ENCODE peak calls at places on chromosomes 6 and 20, in six cellular contexts. C, M, A, X, I and V are unnamed samples.

GRCh38 chr6:149289192-149289741 is 28.2 kb upstream of the TAB2 start:
- DNase-seq in C (no peak), M (no peak), A (no peak), X (no peak), I (no peak), V (no peak)

GRCh38 chr6:147935656-147936055 is 407.0 kb upstream of the SASH1 start:
- DNase-seq in C (no peak), M (no peak), A (no peak), X (no peak), I (no peak), V (no peak)

GRCh38 chr6:95091823-95092436 is 485.4 kb upstream of the MANEA start:
- DNase-seq in C (peak), M (no peak), A (no peak), X (no peak), I (no peak), V (no peak)

GRCh38 chr6:75116946-75117345 is 88.9 kb downstream of the COL12A1 start:
- DNase-seq in C (no peak), M (no peak), A (no peak), X (no peak), I (no peak), V (no peak)

GRCh38 chr20:32961956-32962517 is 42.2 kb downstream of the SUN5 start:
- DNase-seq in C (no peak), M (no peak), A (no peak), X (no peak), I (no peak), V (no peak)

GRCh38 chr6:84671188-84671587 is 93.2 kb downstream of the TBX18 start:
- DNase-seq in C (no peak), M (no peak), A (no peak), X (no peak), I (no peak), V (no peak)

GRCh38 chr20:1313236-1313964 is 15.5 kb downstream of the SDCBP2 start:
- DNase-seq in C (peak), M (peak), A (peak), X (peak), I (peak), V (peak)

GRCh38 chr6:163986313-163986712 is 571.8 kb downstream of the QKI start:
- DNase-seq in C (no peak), M (no peak), A (no peak), X (no peak), I (no peak), V (no peak)

GRCh38 chr6:163538331-163538730 is 123.8 kb downstream of the QKI start:
- DNase-seq in C (no peak), M (no peak), A (no peak), X (no peak), I (no peak), V (no peak)

GRCh38 chr6:20444786-20445271 is 43.1 kb downstream of the E2F3 start:
- DNase-seq in C (peak), M (no peak), A (no peak), X (no peak), I (no peak), V (peak)

GRCh38 chr6:112207773-112208172 is 46.6 kb downstream of the LAMA4 start:
- DNase-seq in C (no peak), M (no peak), A (no peak), X (no peak), I (no peak), V (no peak)

GRCh38 chr6:30100585-30101422 is 12.1 kb downstream of the TRIM31 start:
- DNase-seq in C (no peak), M (no peak), A (no peak), X (no peak), I (no peak), V (no peak)

GRCh38 chr6:38806271-38806670 is 91.2 kb downstream of the DNAH8 start:
- DNase-seq in C (peak), M (no peak), A (no peak), X (no peak), I (no peak), V (no peak)

GRCh38 chr6:96923400-96923799 is 1.1 kb upstream of the KLHL32 start:
- DNase-seq in C (no peak), M (no peak), A (no peak), X (no peak), I (no peak), V (no peak)

GRCh38 chr20:36579996-36580545 is 6.7 kb downstream of the TGIF2 start:
- DNase-seq in C (no peak), M (no peak), A (no peak), X (no peak), I (no peak), V (no peak)

GRCh38 chr20:60255866-60256265 is 297.6 kb downstream of the CDH26 start:
- DNase-seq in C (no peak), M (no peak), A (no peak), X (no peak), I (no peak), V (no peak)

GRCh38 chr6:75855047-75855446 is 106.0 kb downstream of the MYO6 start:
- DNase-seq in C (peak), M (no peak), A (no peak), X (no peak), I (no peak), V (no peak)

GRCh38 chr6:32799168-32799567 is 17.6 kb downstream of the HLA-DOB start:
- DNase-seq in C (peak), M (no peak), A (no peak), X (no peak), I (no peak), V (no peak)

GRCh38 chr6:24775520-24776058 is 852 bp downstream of the GMNN start:
- DNase-seq in C (no peak), M (no peak), A (no peak), X (peak), I (no peak), V (no peak)

GRCh38 chr6:13807691-13808090 is 6.7 kb downstream of the MCUR1 start:
- DNase-seq in C (no peak), M (no peak), A (no peak), X (no peak), I (no peak), V (no peak)

GRCh38 chr6:17820055-17820454 is 113.3 kb upstream of the NUP153 start:
- DNase-seq in C (peak), M (no peak), A (no peak), X (no peak), I (no peak), V (no peak)

GRCh38 chr6:56865081-56865875 is 89.6 kb upstream of the BEND6 start:
- DNase-seq in C (no peak), M (no peak), A (no peak), X (no peak), I (no peak), V (no peak)